ENCODE peak calls at places on chromosomes 5 and 9, in six cellular contexts. One of them, this sample, is unnamed. For H3K27me3, the result is how much of the 10 kb centered on the place peaks cover.

GRCh38 chr5:155150012-155150411 is 136.5 kb downstream of the KIF4B start:
- DNase-seq in endothelial cell of umbilical vein: no peak
- DNase-seq in heart right ventricle: no peak
- DNase-seq in GM23338: no peak
- DNase-seq in fibroblast of lung: no peak
- DNase-seq in HAP-1: no peak
- DNase-seq in this sample: no peak

GRCh38 chr9:105114956-105115728 is 129.3 kb upstream of the SLC44A1 start:
- DNase-seq in endothelial cell of umbilical vein: no peak
- DNase-seq in heart right ventricle: no peak
- DNase-seq in GM23338: no peak
- DNase-seq in fibroblast of lung: peak
- DNase-seq in HAP-1: no peak
- DNase-seq in this sample: peak

GRCh38 chr5:94422819-94423218 is 195.6 kb downstream of the KIAA0825 start:
- DNase-seq in endothelial cell of umbilical vein: peak
- DNase-seq in heart right ventricle: no peak
- DNase-seq in GM23338: peak
- DNase-seq in fibroblast of lung: peak
- DNase-seq in HAP-1: no peak
- DNase-seq in this sample: no peak

GRCh38 chr9:126429190-126429589 is 102.6 kb downstream of the MVB12B start:
- DNase-seq in endothelial cell of umbilical vein: no peak
- DNase-seq in heart right ventricle: no peak
- DNase-seq in GM23338: no peak
- DNase-seq in fibroblast of lung: no peak
- DNase-seq in HAP-1: peak
- DNase-seq in this sample: no peak

GRCh38 chr5:42228279-42228678 is 195.0 kb upstream of the GHR start:
- DNase-seq in endothelial cell of umbilical vein: no peak
- DNase-seq in heart right ventricle: no peak
- DNase-seq in GM23338: no peak
- DNase-seq in fibroblast of lung: no peak
- DNase-seq in HAP-1: no peak
- DNase-seq in this sample: no peak

GRCh38 chr5:157143127-157143959 is 678 bp upstream of the MED7 start:
- DNase-seq in endothelial cell of umbilical vein: no peak
- DNase-seq in heart right ventricle: peak
- DNase-seq in GM23338: peak
- DNase-seq in fibroblast of lung: peak
- DNase-seq in HAP-1: peak
- DNase-seq in this sample: peak

GRCh38 chr9:5549671-5550650 is 39.6 kb downstream of the PDCD1LG2 start:
- DNase-seq in endothelial cell of umbilical vein: peak
- DNase-seq in heart right ventricle: no peak
- DNase-seq in GM23338: no peak
- DNase-seq in fibroblast of lung: peak
- DNase-seq in HAP-1: no peak
- DNase-seq in this sample: no peak

GRCh38 chr5:83715316-83716060 is 5.2 kb downstream of the HAPLN1 start:
- DNase-seq in endothelial cell of umbilical vein: no peak
- DNase-seq in heart right ventricle: no peak
- DNase-seq in GM23338: no peak
- DNase-seq in fibroblast of lung: peak
- DNase-seq in HAP-1: no peak
- DNase-seq in this sample: no peak

GRCh38 chr9:19976226-19976625 is 187.4 kb upstream of the SLC24A2 start:
- DNase-seq in endothelial cell of umbilical vein: peak
- DNase-seq in heart right ventricle: no peak
- DNase-seq in GM23338: no peak
- DNase-seq in fibroblast of lung: no peak
- DNase-seq in HAP-1: no peak
- DNase-seq in this sample: no peak

GRCh38 chr9:108184941-108185340 is 670.8 kb downstream of the ACTL7B start:
- DNase-seq in endothelial cell of umbilical vein: peak
- DNase-seq in heart right ventricle: no peak
- DNase-seq in GM23338: no peak
- DNase-seq in fibroblast of lung: peak
- DNase-seq in HAP-1: no peak
- DNase-seq in this sample: peak

GRCh38 chr9:33202552-33203300 is 35.6 kb upstream of the B4GALT1 start:
- DNase-seq in endothelial cell of umbilical vein: no peak
- DNase-seq in heart right ventricle: peak
- DNase-seq in GM23338: peak
- DNase-seq in fibroblast of lung: peak
- DNase-seq in HAP-1: no peak
- DNase-seq in this sample: peak

GRCh38 chr5:105917189-105917588 is 1753.5 kb downstream of the EFNA5 start:
- DNase-seq in endothelial cell of umbilical vein: no peak
- DNase-seq in heart right ventricle: no peak
- DNase-seq in GM23338: no peak
- DNase-seq in fibroblast of lung: no peak
- DNase-seq in HAP-1: no peak
- DNase-seq in this sample: no peak

GRCh38 chr5:75545131-75545530 is 33.4 kb downstream of the POLK start:
- DNase-seq in endothelial cell of umbilical vein: no peak
- DNase-seq in heart right ventricle: no peak
- DNase-seq in GM23338: no peak
- DNase-seq in fibroblast of lung: no peak
- DNase-seq in HAP-1: no peak
- DNase-seq in this sample: no peak

GRCh38 chr9:72602629-72603028 is 81.2 kb downstream of the TMC1 start:
- DNase-seq in endothelial cell of umbilical vein: no peak
- DNase-seq in heart right ventricle: no peak
- DNase-seq in GM23338: no peak
- DNase-seq in fibroblast of lung: peak
- DNase-seq in HAP-1: no peak
- DNase-seq in this sample: no peak

GRCh38 chr5:154756203-154756870 is 1.2 kb downstream of the LARP1 start:
- DNase-seq in endothelial cell of umbilical vein: peak
- DNase-seq in heart right ventricle: peak
- DNase-seq in GM23338: no peak
- DNase-seq in fibroblast of lung: no peak
- DNase-seq in HAP-1: peak
- DNase-seq in this sample: peak

GRCh38 chr5:113759505-113760145 is 246.1 kb downstream of the YTHDC2 start:
- DNase-seq in endothelial cell of umbilical vein: no peak
- DNase-seq in heart right ventricle: no peak
- DNase-seq in GM23338: no peak
- DNase-seq in fibroblast of lung: no peak
- DNase-seq in HAP-1: no peak
- DNase-seq in this sample: no peak

GRCh38 chr5:372556-372910 is 51.0 kb downstream of the AHRR start:
- DNase-seq in endothelial cell of umbilical vein: no peak
- DNase-seq in heart right ventricle: no peak
- DNase-seq in GM23338: no peak
- DNase-seq in fibroblast of lung: no peak
- DNase-seq in HAP-1: no peak
- DNase-seq in this sample: peak

GRCh38 chr5:27876071-27876470 is 837.7 kb upstream of the CDH9 start:
- DNase-seq in endothelial cell of umbilical vein: no peak
- DNase-seq in heart right ventricle: no peak
- DNase-seq in GM23338: no peak
- DNase-seq in fibroblast of lung: peak
- DNase-seq in HAP-1: no peak
- DNase-seq in this sample: no peak

GRCh38 chr5:146884230-146884629 is 5.7 kb upstream of the PPP2R2B start:
- DNase-seq in endothelial cell of umbilical vein: no peak
- DNase-seq in heart right ventricle: no peak
- DNase-seq in GM23338: no peak
- DNase-seq in fibroblast of lung: no peak
- DNase-seq in HAP-1: no peak
- DNase-seq in this sample: no peak

GRCh38 chr5:151684690-151685361 is 1.9 kb downstream of the SPARC start:
- DNase-seq in endothelial cell of umbilical vein: peak
- DNase-seq in heart right ventricle: no peak
- DNase-seq in GM23338: peak
- DNase-seq in fibroblast of lung: peak
- DNase-seq in HAP-1: peak
- DNase-seq in this sample: peak

GRCh38 chr5:56190500-56190899 is 42.6 kb downstream of the ANKRD55 start:
- DNase-seq in endothelial cell of umbilical vein: peak
- DNase-seq in heart right ventricle: no peak
- DNase-seq in GM23338: no peak
- DNase-seq in fibroblast of lung: peak
- DNase-seq in HAP-1: no peak
- DNase-seq in this sample: peak

GRCh38 chr9:91604451-91604850 is 180.8 kb upstream of the NFIL3 start:
- DNase-seq in endothelial cell of umbilical vein: no peak
- DNase-seq in heart right ventricle: no peak
- DNase-seq in GM23338: no peak
- DNase-seq in fibroblast of lung: no peak
- DNase-seq in HAP-1: no peak
- DNase-seq in this sample: no peak

GRCh38 chr5:3331819-3332218 is 263.8 kb upstream of the IRX1 start:
- DNase-seq in endothelial cell of umbilical vein: no peak
- DNase-seq in heart right ventricle: no peak
- DNase-seq in GM23338: no peak
- DNase-seq in fibroblast of lung: no peak
- DNase-seq in HAP-1: no peak
- DNase-seq in this sample: no peak
- H3K27me3 ChIP-seq in endothelial cell of umbilical vein: under half
- H3K27me3 ChIP-seq in heart right ventricle: under half
- H3K27me3 ChIP-seq in GM23338: under half
- H3K27me3 ChIP-seq in fibroblast of lung: under half
- H3K27me3 ChIP-seq in HAP-1: under half
- H3K27me3 ChIP-seq in this sample: under half

DNA sequence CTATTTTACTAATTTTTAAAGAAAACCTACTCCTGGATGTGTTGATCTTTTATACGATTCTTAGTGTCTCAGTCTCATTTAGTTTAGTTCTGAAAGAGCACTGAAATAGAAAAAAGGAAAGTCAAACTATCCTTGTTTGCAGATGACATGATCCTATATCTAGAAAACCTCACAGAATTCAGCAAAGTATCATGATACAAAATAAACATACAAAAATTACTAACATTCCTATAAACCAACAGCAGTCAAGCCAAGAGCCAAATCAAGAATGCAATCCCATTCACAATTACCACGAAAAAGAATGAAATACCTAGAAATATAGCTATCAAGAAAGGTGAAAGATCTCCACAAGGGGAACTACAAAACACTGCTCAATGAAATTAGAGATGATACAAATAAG is 225.8 kb upstream of the CDH18 start:
- DNase-seq in endothelial cell of umbilical vein: no peak
- DNase-seq in heart right ventricle: no peak
- DNase-seq in GM23338: no peak
- DNase-seq in fibroblast of lung: peak
- DNase-seq in HAP-1: no peak
- DNase-seq in this sample: no peak
- H3K27me3 ChIP-seq in endothelial cell of umbilical vein: under half
- H3K27me3 ChIP-seq in heart right ventricle: under half
- H3K27me3 ChIP-seq in GM23338: under half
- H3K27me3 ChIP-seq in fibroblast of lung: under half
- H3K27me3 ChIP-seq in HAP-1: under half
- H3K27me3 ChIP-seq in this sample: under half

GRCh38 chr9:14322211-14323082 is 8.5 kb upstream of the NFIB start:
- DNase-seq in endothelial cell of umbilical vein: peak
- DNase-seq in heart right ventricle: peak
- DNase-seq in GM23338: peak
- DNase-seq in fibroblast of lung: peak
- DNase-seq in HAP-1: peak
- DNase-seq in this sample: peak

GRCh38 chr9:14320272-14321245 is 6.6 kb upstream of the NFIB start:
- DNase-seq in endothelial cell of umbilical vein: peak
- DNase-seq in heart right ventricle: no peak
- DNase-seq in GM23338: no peak
- DNase-seq in fibroblast of lung: peak
- DNase-seq in HAP-1: peak
- DNase-seq in this sample: peak

GRCh38 chr9:14323969-14324366 is 10.0 kb upstream of the NFIB start:
- DNase-seq in endothelial cell of umbilical vein: no peak
- DNase-seq in heart right ventricle: no peak
- DNase-seq in GM23338: no peak
- DNase-seq in fibroblast of lung: no peak
- DNase-seq in HAP-1: no peak
- DNase-seq in this sample: no peak

GRCh38 chr9:14323083-14323968 is 9.4 kb upstream of the NFIB start:
- DNase-seq in endothelial cell of umbilical vein: peak
- DNase-seq in heart right ventricle: no peak
- DNase-seq in GM23338: no peak
- DNase-seq in fibroblast of lung: no peak
- DNase-seq in HAP-1: no peak
- DNase-seq in this sample: no peak

GRCh38 chr9:14321517-14322125 is 7.7 kb upstream of the NFIB start:
- DNase-seq in endothelial cell of umbilical vein: peak
- DNase-seq in heart right ventricle: no peak
- DNase-seq in GM23338: peak
- DNase-seq in fibroblast of lung: peak
- DNase-seq in HAP-1: no peak
- DNase-seq in this sample: no peak
- H3K27me3 ChIP-seq in endothelial cell of umbilical vein: under half
- H3K27me3 ChIP-seq in heart right ventricle: under half
- H3K27me3 ChIP-seq in GM23338: half or more
- H3K27me3 ChIP-seq in fibroblast of lung: under half
- H3K27me3 ChIP-seq in HAP-1: under half
- H3K27me3 ChIP-seq in this sample: under half

GRCh38 chr9:97500765-97501176 is 695 bp upstream of the TMOD1 start:
- DNase-seq in endothelial cell of umbilical vein: no peak
- DNase-seq in heart right ventricle: no peak
- DNase-seq in GM23338: no peak
- DNase-seq in fibroblast of lung: no peak
- DNase-seq in HAP-1: no peak
- DNase-seq in this sample: no peak

GRCh38 chr9:97501972-97502221 is 431 bp downstream of the TMOD1 start:
- DNase-seq in endothelial cell of umbilical vein: no peak
- DNase-seq in heart right ventricle: no peak
- DNase-seq in GM23338: peak
- DNase-seq in fibroblast of lung: no peak
- DNase-seq in HAP-1: peak
- DNase-seq in this sample: no peak

GRCh38 chr9:97501177-97501971 is at the start of gene TMOD1:
- DNase-seq in endothelial cell of umbilical vein: peak
- DNase-seq in heart right ventricle: peak
- DNase-seq in GM23338: peak
- DNase-seq in fibroblast of lung: peak
- DNase-seq in HAP-1: peak
- DNase-seq in this sample: peak

GRCh38 chr9:97502222-97502983 is 937 bp downstream of the TMOD1 start:
- DNase-seq in endothelial cell of umbilical vein: no peak
- DNase-seq in heart right ventricle: peak
- DNase-seq in GM23338: peak
- DNase-seq in fibroblast of lung: no peak
- DNase-seq in HAP-1: peak
- DNase-seq in this sample: no peak

DNA sequence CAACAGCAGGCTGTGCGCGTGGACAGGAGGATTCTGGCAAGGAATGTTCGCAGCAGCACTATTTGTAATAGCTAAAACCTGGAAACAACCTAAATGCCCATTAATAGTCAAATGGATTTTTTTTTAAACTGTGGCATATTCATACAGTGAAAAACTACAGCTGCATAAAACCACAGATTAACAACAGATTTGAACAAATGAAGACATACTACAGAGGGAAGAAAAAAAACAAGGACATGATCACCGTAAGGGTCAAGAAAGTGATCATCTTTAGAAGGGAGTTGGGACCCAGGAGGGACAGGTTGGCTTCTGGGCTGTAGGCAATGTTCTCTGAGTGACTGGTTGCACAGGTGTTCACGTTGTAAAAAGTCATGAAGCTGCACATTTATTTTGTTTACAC is 1.2 kb upstream of the TMOD1 start:
- DNase-seq in endothelial cell of umbilical vein: no peak
- DNase-seq in heart right ventricle: no peak
- DNase-seq in GM23338: no peak
- DNase-seq in fibroblast of lung: no peak
- DNase-seq in HAP-1: no peak
- DNase-seq in this sample: no peak
- H3K27me3 ChIP-seq in endothelial cell of umbilical vein: under half
- H3K27me3 ChIP-seq in heart right ventricle: under half
- H3K27me3 ChIP-seq in GM23338: half or more
- H3K27me3 ChIP-seq in fibroblast of lung: under half
- H3K27me3 ChIP-seq in HAP-1: under half
- H3K27me3 ChIP-seq in this sample: under half